ENCODE peak calls at places on chromosomes 3 and 15, in five cellular contexts. One of them, this sample, is unnamed. For H3K9me3, the result is how much of the 10 kb centered on the place peaks cover.

GRCh38 chr3:29757054-29757777 is 476.3 kb downstream of the RBMS3 start:
- DNase-seq in right atrium auricular region: no peak
- DNase-seq in Peyer's patch: no peak
- DNase-seq in A549: no peak
- DNase-seq in H1: no peak
- DNase-seq in this sample: no peak

GRCh38 chr3:134618473-134618860 is 32.4 kb downstream of the KY start:
- DNase-seq in right atrium auricular region: peak
- DNase-seq in Peyer's patch: no peak
- DNase-seq in A549: no peak
- DNase-seq in H1: peak
- DNase-seq in this sample: no peak

GRCh38 chr3:27049792-27050191 is 319.4 kb downstream of the NEK10 start:
- DNase-seq in right atrium auricular region: no peak
- DNase-seq in Peyer's patch: no peak
- DNase-seq in A549: no peak
- DNase-seq in H1: no peak
- DNase-seq in this sample: no peak

GRCh38 chr3:143063018-143063417 is 56.6 kb upstream of the CHST2 start:
- DNase-seq in right atrium auricular region: no peak
- DNase-seq in Peyer's patch: no peak
- DNase-seq in A549: no peak
- DNase-seq in H1: no peak
- DNase-seq in this sample: no peak

GRCh38 chr15:99390667-99391066 is 139.4 kb downstream of the LRRC28 start:
- DNase-seq in right atrium auricular region: no peak
- DNase-seq in Peyer's patch: no peak
- DNase-seq in A549: no peak
- DNase-seq in H1: no peak
- DNase-seq in this sample: no peak

GRCh38 chr3:185552358-185552877 is at the start of gene LIPH:
- DNase-seq in right atrium auricular region: peak
- DNase-seq in Peyer's patch: no peak
- DNase-seq in A549: peak
- DNase-seq in H1: no peak
- DNase-seq in this sample: no peak

GRCh38 chr3:122892118-122892517 is 97.2 kb downstream of the SLC49A4 start:
- DNase-seq in right atrium auricular region: no peak
- DNase-seq in Peyer's patch: no peak
- DNase-seq in A549: no peak
- DNase-seq in H1: no peak
- DNase-seq in this sample: no peak

GRCh38 chr3:127534161-127534451 is 56.4 kb downstream of the TPRA1 start:
- DNase-seq in right atrium auricular region: no peak
- DNase-seq in Peyer's patch: no peak
- DNase-seq in A549: no peak
- DNase-seq in H1: no peak
- DNase-seq in this sample: no peak

GRCh38 chr15:83815506-83815905 is 161.6 kb downstream of the ADAMTSL3 start:
- DNase-seq in right atrium auricular region: no peak
- DNase-seq in Peyer's patch: no peak
- DNase-seq in A549: no peak
- DNase-seq in H1: no peak
- DNase-seq in this sample: no peak

GRCh38 chr3:21912656-21913055 is 161.6 kb upstream of the ZNF385D start:
- DNase-seq in right atrium auricular region: no peak
- DNase-seq in Peyer's patch: no peak
- DNase-seq in A549: no peak
- DNase-seq in H1: no peak
- DNase-seq in this sample: no peak

GRCh38 chr3:12766541-12766940 is 7.5 kb upstream of the TMEM40 start:
- DNase-seq in right atrium auricular region: no peak
- DNase-seq in Peyer's patch: no peak
- DNase-seq in A549: no peak
- DNase-seq in H1: no peak
- DNase-seq in this sample: no peak

GRCh38 chr3:157441102-157441622 is 4.5 kb downstream of the PTX3 start:
- DNase-seq in right atrium auricular region: no peak
- DNase-seq in Peyer's patch: no peak
- DNase-seq in A549: no peak
- DNase-seq in H1: no peak
- DNase-seq in this sample: no peak

GRCh38 chr3:67075295-67075694 is 77.2 kb downstream of the KBTBD8 start:
- DNase-seq in right atrium auricular region: no peak
- DNase-seq in Peyer's patch: no peak
- DNase-seq in A549: no peak
- DNase-seq in H1: no peak
- DNase-seq in this sample: no peak

GRCh38 chr15:69389426-69389825 is 24.7 kb upstream of the KIF23 start:
- DNase-seq in right atrium auricular region: peak
- DNase-seq in Peyer's patch: no peak
- DNase-seq in A549: no peak
- DNase-seq in H1: peak
- DNase-seq in this sample: no peak

GRCh38 chr15:48798319-48798718 is 12.6 kb downstream of the CEP152 start:
- DNase-seq in right atrium auricular region: no peak
- DNase-seq in Peyer's patch: no peak
- DNase-seq in A549: no peak
- DNase-seq in H1: no peak
- DNase-seq in this sample: no peak

GRCh38 chr15:25784141-25784540 is 79.0 kb downstream of the ATP10A start:
- DNase-seq in right atrium auricular region: no peak
- DNase-seq in Peyer's patch: no peak
- DNase-seq in A549: no peak
- DNase-seq in H1: no peak
- DNase-seq in this sample: no peak

GRCh38 chr15:67859331-67859946 is 19.6 kb upstream of the RNU6-1 start:
- DNase-seq in right atrium auricular region: no peak
- DNase-seq in Peyer's patch: no peak
- DNase-seq in A549: peak
- DNase-seq in H1: no peak
- DNase-seq in this sample: no peak

GRCh38 chr15:65054333-65055200 is 9.4 kb downstream of the SLC51B start:
- DNase-seq in right atrium auricular region: peak
- DNase-seq in Peyer's patch: peak
- DNase-seq in A549: peak
- DNase-seq in H1: peak
- DNase-seq in this sample: peak

GRCh38 chr15:82177291-82178010 is 85.1 kb downstream of the EFL1 start:
- DNase-seq in right atrium auricular region: no peak
- DNase-seq in Peyer's patch: no peak
- DNase-seq in A549: no peak
- DNase-seq in H1: no peak
- DNase-seq in this sample: no peak

GRCh38 chr15:81536296-81536695 is 162.3 kb upstream of the TMC3 start:
- DNase-seq in right atrium auricular region: no peak
- DNase-seq in Peyer's patch: no peak
- DNase-seq in A549: no peak
- DNase-seq in H1: no peak
- DNase-seq in this sample: no peak

GRCh38 chr15:92801412-92801773 is 98.7 kb upstream of the CHD2 start:
- DNase-seq in right atrium auricular region: no peak
- DNase-seq in Peyer's patch: no peak
- DNase-seq in A549: peak
- DNase-seq in H1: no peak
- DNase-seq in this sample: no peak

GRCh38 chr3:126398423-126399347 is 4.0 kb downstream of the CFAP100 start:
- DNase-seq in right atrium auricular region: no peak
- DNase-seq in Peyer's patch: no peak
- DNase-seq in A549: no peak
- DNase-seq in H1: no peak
- DNase-seq in this sample: no peak

GRCh38 chr15:83762367-83762766 is 108.4 kb downstream of the ADAMTSL3 start:
- DNase-seq in right atrium auricular region: no peak
- DNase-seq in Peyer's patch: no peak
- DNase-seq in A549: peak
- DNase-seq in H1: no peak
- DNase-seq in this sample: no peak

GRCh38 chr3:107753494-107753893 is 230.7 kb downstream of the BBX start:
- DNase-seq in right atrium auricular region: no peak
- DNase-seq in Peyer's patch: no peak
- DNase-seq in A549: peak
- DNase-seq in H1: no peak
- DNase-seq in this sample: no peak

DNA sequence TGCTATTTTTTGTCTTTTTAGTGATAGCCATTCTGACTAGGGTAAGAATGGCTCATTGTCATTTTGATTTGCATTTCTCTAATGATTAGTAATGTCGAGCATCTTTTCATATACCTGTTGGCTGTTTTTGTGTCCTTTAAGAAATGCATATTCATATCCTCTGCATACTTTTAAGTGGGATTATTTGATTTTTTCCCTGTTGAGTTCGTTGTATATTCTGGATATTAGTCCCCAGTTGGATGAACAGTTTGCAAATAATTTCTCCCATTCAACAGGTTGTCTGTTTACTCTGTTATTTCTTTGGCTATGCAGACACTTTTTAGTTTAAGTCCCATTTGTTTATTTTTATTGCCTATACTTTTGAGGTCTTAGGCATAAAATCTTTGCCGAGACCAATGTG is 30.6 kb downstream of the ASB14 start:
- DNase-seq in right atrium auricular region: no peak
- DNase-seq in Peyer's patch: no peak
- DNase-seq in A549: no peak
- DNase-seq in H1: no peak
- DNase-seq in this sample: no peak
- H3K9me3 ChIP-seq in right atrium auricular region: under half
- H3K9me3 ChIP-seq in Peyer's patch: under half
- H3K9me3 ChIP-seq in A549: under half
- H3K9me3 ChIP-seq in H1: under half
- H3K9me3 ChIP-seq in this sample: under half

DNA sequence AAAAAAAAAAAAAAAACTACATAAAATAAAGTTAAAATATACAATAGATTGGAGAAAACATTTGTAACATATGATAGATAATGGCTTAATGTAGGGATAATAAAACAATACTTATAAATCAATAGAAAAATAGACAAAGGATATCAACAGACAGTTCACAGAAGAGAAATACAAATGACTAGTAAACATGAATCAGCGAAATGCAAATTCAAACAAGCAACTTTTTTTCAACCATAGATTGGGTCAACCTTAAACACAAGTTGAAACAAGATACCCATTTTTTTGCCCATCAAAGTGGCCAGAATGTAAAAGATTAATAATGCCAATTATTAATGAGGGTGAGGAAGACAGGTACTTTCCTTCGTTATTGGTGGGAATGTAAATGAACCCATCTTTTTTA is 59.9 kb downstream of the ABHD2 start:
- DNase-seq in right atrium auricular region: no peak
- DNase-seq in Peyer's patch: no peak
- DNase-seq in A549: no peak
- DNase-seq in H1: no peak
- DNase-seq in this sample: no peak
- H3K9me3 ChIP-seq in right atrium auricular region: under half
- H3K9me3 ChIP-seq in Peyer's patch: under half
- H3K9me3 ChIP-seq in A549: under half
- H3K9me3 ChIP-seq in H1: under half
- H3K9me3 ChIP-seq in this sample: under half

GRCh38 chr15:28013976-28014375 is 85.1 kb downstream of the OCA2 start:
- DNase-seq in right atrium auricular region: no peak
- DNase-seq in Peyer's patch: no peak
- DNase-seq in A549: no peak
- DNase-seq in H1: no peak
- DNase-seq in this sample: peak

GRCh38 chr15:28012231-28012630 is 86.9 kb downstream of the OCA2 start:
- DNase-seq in right atrium auricular region: no peak
- DNase-seq in Peyer's patch: no peak
- DNase-seq in A549: no peak
- DNase-seq in H1: no peak
- DNase-seq in this sample: peak

GRCh38 chr15:28013480-28013879 is 85.6 kb downstream of the OCA2 start:
- DNase-seq in right atrium auricular region: no peak
- DNase-seq in Peyer's patch: no peak
- DNase-seq in A549: no peak
- DNase-seq in H1: no peak
- DNase-seq in this sample: peak

GRCh38 chr15:28015855-28016254 is 83.3 kb downstream of the OCA2 start:
- DNase-seq in right atrium auricular region: no peak
- DNase-seq in Peyer's patch: no peak
- DNase-seq in A549: no peak
- DNase-seq in H1: no peak
- DNase-seq in this sample: no peak

DNA sequence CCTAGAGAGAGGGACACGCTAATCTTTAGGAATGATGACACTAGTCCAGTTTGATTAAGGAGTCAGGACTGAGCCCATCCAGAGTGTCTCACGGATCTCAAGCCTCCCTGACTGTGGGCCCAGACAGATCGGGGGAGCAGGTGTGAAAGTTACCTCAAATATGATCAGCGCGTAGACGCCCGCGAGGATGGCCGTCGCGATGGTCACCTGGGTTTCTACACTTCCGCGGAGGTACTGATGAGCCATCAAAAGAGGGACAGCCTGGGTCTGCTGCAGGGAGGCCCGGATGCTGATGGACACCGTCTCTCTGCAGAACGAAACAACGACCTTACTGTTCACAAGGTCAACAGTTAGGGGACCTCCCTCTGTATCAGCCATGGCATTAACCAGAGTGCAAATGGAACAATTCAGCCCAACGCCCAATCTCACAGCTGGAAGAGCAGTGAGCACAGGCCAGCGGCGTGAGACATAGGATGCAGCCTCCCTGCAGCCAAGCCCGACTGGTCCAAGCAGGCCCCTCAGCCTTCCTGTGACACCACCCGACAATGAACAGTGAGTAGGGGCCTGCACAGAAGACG is 84.4 kb downstream of the OCA2 start:
- DNase-seq in right atrium auricular region: no peak
- DNase-seq in Peyer's patch: no peak
- DNase-seq in A549: no peak
- DNase-seq in H1: no peak
- DNase-seq in this sample: peak
- H3K9me3 ChIP-seq in right atrium auricular region: under half
- H3K9me3 ChIP-seq in Peyer's patch: under half
- H3K9me3 ChIP-seq in A549: under half
- H3K9me3 ChIP-seq in H1: under half
- H3K9me3 ChIP-seq in this sample: under half

DNA sequence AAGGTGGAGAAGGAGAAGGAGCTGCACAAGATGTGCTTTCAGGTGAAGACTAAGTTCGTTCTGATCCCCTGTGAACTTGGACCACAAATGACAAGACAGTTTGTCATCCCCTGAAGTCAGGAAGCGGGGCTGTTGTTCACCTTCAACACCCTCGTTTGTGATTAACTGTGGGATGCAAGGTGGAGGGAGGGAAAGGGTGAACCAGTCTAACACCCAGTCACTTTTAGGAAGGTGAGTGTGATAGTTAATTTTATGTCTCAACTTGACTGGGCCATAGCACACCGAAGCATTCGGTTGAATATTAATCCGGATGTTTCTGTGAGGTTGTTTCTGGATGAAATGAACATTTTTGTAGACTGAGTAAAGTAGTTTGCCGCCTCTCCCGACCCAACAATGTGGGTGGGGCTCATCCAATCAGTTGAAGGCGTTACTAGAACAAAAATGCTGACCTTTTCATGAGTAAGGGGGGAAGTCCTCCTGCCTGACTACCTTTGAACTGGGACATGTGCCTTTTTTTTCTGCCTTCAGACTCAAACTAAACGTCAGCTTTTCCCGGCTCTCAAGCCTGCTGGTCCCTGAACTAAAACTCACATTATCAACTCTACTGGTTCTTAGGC is 263.8 kb upstream of the SLITRK3 start:
- DNase-seq in right atrium auricular region: no peak
- DNase-seq in Peyer's patch: no peak
- DNase-seq in A549: peak
- DNase-seq in H1: no peak
- DNase-seq in this sample: no peak
- H3K9me3 ChIP-seq in right atrium auricular region: under half
- H3K9me3 ChIP-seq in Peyer's patch: under half
- H3K9me3 ChIP-seq in A549: under half
- H3K9me3 ChIP-seq in H1: under half
- H3K9me3 ChIP-seq in this sample: under half